ENCODE peak calls at places on chromosomes 4 and X, in six cellular contexts. S, D, F, Z, Q and O are unnamed samples.

GRCh38 chrX:17655232-17656034 is 81.9 kb upstream of the SCML1 start:
- DNase-seq in S (no peak), D (peak), F (no peak), Z (peak), Q (no peak), O (peak)

GRCh38 chrX:134642394-134642793 is 15.9 kb downstream of the PLAC1 start:
- DNase-seq in S (no peak), D (no peak), F (no peak), Z (no peak), Q (no peak), O (no peak)

GRCh38 chr4:38904090-38904666 is 36.6 kb downstream of the FAM114A1 start:
- DNase-seq in S (no peak), D (no peak), F (no peak), Z (no peak), Q (no peak), O (no peak)

GRCh38 chrX:63281465-63281864 is 69.7 kb downstream of the SPIN4 start:
- DNase-seq in S (no peak), D (no peak), F (no peak), Z (no peak), Q (no peak), O (no peak)

GRCh38 chr4:180542445-180543100 is 1700.6 kb upstream of the TENM3 start:
- DNase-seq in S (no peak), D (peak), F (no peak), Z (peak), Q (no peak), O (no peak)

GRCh38 chr4:38489924-38490639 is 173.9 kb upstream of the KLF3 start:
- DNase-seq in S (no peak), D (peak), F (no peak), Z (peak), Q (no peak), O (no peak)

GRCh38 chr4:26075588-26075987 is 161.6 kb downstream of the SMIM20 start:
- DNase-seq in S (no peak), D (peak), F (no peak), Z (no peak), Q (no peak), O (no peak)

GRCh38 chr4:102574317-102574716 is 73.2 kb downstream of the NFKB1 start:
- DNase-seq in S (no peak), D (no peak), F (no peak), Z (peak), Q (no peak), O (no peak)

GRCh38 chrX:302975-303374 is 15.6 kb downstream of the GTPBP6 start:
- DNase-seq in S (no peak), D (no peak), F (no peak), Z (no peak), Q (no peak), O (no peak)

GRCh38 chr4:53019485-53020382 is 157.6 kb downstream of the RASL11B start:
- DNase-seq in S (no peak), D (peak), F (no peak), Z (peak), Q (no peak), O (no peak)

GRCh38 chr4:76177709-76178108 is 29.5 kb upstream of the NUP54 start:
- DNase-seq in S (no peak), D (no peak), F (no peak), Z (peak), Q (no peak), O (no peak)

GRCh38 chr4:7391637-7392437 is 42.9 kb downstream of the PSAPL1 start:
- DNase-seq in S (no peak), D (no peak), F (no peak), Z (no peak), Q (no peak), O (no peak)

DNA sequence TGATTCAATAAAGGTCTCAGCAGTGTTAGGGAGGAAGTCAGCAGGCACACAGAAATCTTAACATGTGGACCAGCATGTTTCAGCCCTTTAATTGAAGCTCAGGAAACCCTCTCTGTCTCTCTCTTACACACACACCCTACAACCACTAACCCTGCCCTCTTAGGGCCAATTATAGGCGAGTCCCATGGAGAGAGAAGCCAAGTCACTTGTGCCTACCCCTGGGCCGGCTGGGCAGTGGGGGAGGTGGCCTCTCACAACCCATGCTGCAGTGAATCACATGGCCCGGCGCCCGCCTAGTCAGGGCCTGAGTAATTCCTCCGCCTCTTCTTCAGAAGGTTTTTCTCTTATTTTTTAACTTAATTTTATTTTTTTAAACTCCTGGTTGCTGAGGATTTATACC is 3.7 kb downstream of the FGD1 start:
- DNase-seq in S (no peak), D (peak), F (no peak), Z (peak), Q (no peak), O (no peak)
- TF ChIP-seq CTCF in S (no peak), D (no peak), F (no peak), Z (no peak), Q (no peak), O (no peak)

GRCh38 chrX:106959897-106960296 is 39.7 kb downstream of the CLDN2 start:
- DNase-seq in S (no peak), D (no peak), F (no peak), Z (peak), Q (no peak), O (no peak)
- TF ChIP-seq CTCF in S (peak), D (peak), F (no peak), Z (peak), Q (no peak), O (no peak)

DNA sequence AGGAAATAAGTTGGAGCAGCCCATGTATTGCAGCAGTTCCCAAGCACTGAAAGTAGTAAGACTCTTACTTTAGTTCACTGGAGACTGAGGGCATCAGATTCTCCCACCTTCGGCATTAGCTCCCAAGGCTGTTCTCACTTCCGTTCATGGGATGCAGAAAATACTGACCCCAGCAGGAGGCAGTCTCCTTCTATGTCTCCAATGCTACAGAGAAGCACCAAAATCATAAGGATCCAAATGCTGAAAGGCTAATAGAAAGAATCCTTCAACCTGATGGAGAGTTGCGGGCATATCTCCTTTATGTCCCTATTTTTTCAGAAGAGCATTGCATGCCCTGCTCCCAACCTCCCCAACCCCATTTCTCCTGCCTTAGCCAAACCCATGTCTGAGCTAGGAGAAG is 32.4 kb downstream of the ADH7 start:
- DNase-seq in S (no peak), D (no peak), F (no peak), Z (no peak), Q (no peak), O (no peak)
- TF ChIP-seq CTCF in S (no peak), D (no peak), F (peak), Z (no peak), Q (no peak), O (no peak)

GRCh38 chrX:133045986-133046385 is 50.9 kb downstream of the USP26 start:
- DNase-seq in S (no peak), D (peak), F (no peak), Z (no peak), Q (no peak), O (no peak)
- TF ChIP-seq CTCF in S (no peak), D (peak), F (peak), Z (no peak), Q (no peak), O (no peak)

DNA sequence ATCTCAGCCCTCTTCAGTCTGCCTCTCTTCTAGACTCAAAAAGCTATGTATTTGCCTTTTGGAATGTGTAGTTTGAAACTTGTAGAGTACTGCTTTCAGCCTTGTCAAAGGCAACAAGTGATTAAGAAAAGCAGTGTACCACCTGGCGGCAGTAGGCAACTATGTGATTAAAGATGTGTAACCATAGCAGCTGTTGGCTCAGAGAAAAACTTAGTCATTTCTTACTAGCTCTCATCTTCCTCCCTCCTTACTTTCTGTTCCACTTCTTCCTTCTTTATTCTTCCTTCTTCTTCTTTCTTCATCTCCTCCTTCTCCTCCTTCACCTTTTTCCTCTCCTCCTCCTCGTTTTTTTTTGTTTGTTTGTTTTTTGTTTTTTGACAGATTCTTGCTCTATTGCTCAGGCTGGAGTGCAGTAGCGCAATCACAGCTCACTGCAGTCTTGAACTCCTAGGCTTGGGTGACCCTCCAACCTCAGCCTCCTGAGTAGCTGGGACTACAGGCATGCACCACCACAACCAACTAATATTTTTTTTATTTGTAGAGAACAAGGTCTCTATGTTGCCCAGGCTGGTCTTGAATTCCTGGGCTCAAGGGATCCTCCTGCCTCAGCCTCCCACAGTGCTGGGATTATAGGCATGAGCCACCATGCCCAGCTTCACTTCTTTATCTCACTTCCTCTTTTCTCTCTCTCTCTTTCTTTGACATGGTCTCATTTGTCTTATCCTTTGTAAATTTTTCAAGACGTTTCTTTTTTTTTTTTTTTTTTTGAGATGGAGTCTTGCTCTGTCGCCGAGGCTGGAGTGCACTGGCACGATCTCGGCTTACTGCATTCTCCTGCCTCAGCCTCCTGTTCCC is 32.6 kb downstream of the ABHD18 start:
- DNase-seq in S (no peak), D (peak), F (peak), Z (peak), Q (no peak), O (no peak)
- TF ChIP-seq CTCF in S (no peak), D (peak), F (peak), Z (peak), Q (no peak), O (no peak)

DNA sequence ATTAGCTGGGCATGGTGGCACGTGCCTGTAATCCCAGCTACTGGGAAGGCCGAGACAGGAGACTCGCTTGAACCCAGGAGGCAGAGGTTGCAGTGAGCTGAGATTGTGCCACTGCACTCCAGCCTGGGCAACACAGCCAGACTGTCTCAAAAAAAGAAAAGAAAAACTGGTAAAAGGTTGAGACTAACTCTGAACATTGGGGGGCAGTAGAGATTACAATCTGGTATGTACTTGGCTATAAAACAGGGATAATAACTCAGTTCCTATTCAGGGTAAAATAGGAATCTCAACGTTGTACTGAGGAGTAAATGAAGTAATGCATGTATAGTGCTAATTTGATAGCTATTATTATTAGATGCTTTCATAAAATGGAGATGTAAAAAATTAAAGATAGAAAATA is 12.5 kb upstream of the KLF8 start:
- DNase-seq in S (no peak), D (no peak), F (no peak), Z (peak), Q (no peak), O (no peak)
- TF ChIP-seq CTCF in S (no peak), D (no peak), F (peak), Z (no peak), Q (no peak), O (no peak)

DNA sequence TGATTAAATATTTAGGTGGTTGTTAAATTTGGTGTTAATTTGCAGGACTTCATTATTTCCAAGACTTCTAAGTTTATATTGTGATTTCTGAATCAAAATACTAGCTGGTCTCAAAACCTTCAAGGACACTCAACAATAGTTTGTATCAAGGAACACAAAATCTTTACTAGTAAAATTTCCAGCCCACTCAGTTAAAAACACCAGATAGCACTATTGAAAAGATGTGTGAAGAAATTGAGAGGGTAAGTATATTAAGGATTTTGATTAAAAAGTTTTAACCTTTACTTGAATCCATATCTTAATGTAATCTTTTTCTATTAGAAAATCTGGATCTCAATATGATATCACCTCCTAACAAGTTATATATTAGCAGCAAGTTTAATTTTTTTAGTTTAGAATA is 89.3 kb upstream of the UGT8 start:
- DNase-seq in S (no peak), D (no peak), F (no peak), Z (no peak), Q (no peak), O (no peak)
- TF ChIP-seq CTCF in S (no peak), D (no peak), F (no peak), Z (no peak), Q (no peak), O (no peak)